ENCODE peak calls at places on chromosomes 6 and 20, in five cellular contexts. I, C, Z, T and U are unnamed samples. For H3K4me1 and H3K36me3, the result is how much of the 10 kb centered on the place peaks cover.

GRCh38 chr20:53829706-53830521 is 236.3 kb upstream of the ZNF217 start:
- DNase-seq in T (peak), C (peak), I (no peak), Z (no peak), U (no peak)

GRCh38 chr6:75334266-75335040 is 49.9 kb upstream of the TMEM30A start:
- DNase-seq in T (peak), C (peak), Z (no peak), I (no peak), U (no peak)

GRCh38 chr6:145199961-145200360 is 535.4 kb downstream of the EPM2A start:
- DNase-seq in I (no peak), C (peak), T (no peak), Z (no peak), U (no peak)

GRCh38 chr6:149856256-149856994 is 7.7 kb downstream of the LRP11 start:
- DNase-seq in I (no peak), C (peak), T (no peak), Z (no peak), U (no peak)

GRCh38 chr6:165675120-165675519 is 12.1 kb upstream of the PDE10A start:
- DNase-seq in I (no peak), T (no peak), Z (no peak), C (no peak), U (no peak)

GRCh38 chr6:70669133-70669532 is 1.4 kb downstream of the SMAP1 start:
- DNase-seq in C (peak), Z (no peak), I (no peak), T (no peak), U (no peak)

GRCh38 chr6:52284131-52284459 is 447 bp downstream of the MCM3 start:
- DNase-seq in I (no peak), Z (no peak), T (peak), C (peak), U (peak)

GRCh38 chr6:94636780-94637385 is 940.5 kb upstream of the MANEA start:
- DNase-seq in I (no peak), Z (no peak), T (peak), C (no peak), U (no peak)

GRCh38 chr6:157054531-157054979 is 268.8 kb downstream of the TMEM242 start:
- DNase-seq in T (no peak), Z (no peak), I (peak), C (no peak), U (no peak)

GRCh38 chr6:29965873-29966601 is 23.7 kb downstream of the HLA-A start:
- DNase-seq in Z (peak), T (peak), I (peak), C (peak), U (peak)

GRCh38 chr20:23963941-23964340 is 24.6 kb downstream of the GGTLC1 start:
- DNase-seq in T (no peak), C (no peak), I (no peak), Z (no peak), U (no peak)

GRCh38 chr6:100470721-100471120 is 6.0 kb upstream of the SIM1 start:
- DNase-seq in Z (no peak), T (no peak), C (peak), I (no peak), U (no peak)

GRCh38 chr20:50284811-50285375 is 94.3 kb downstream of the CEBPB start:
- DNase-seq in C (peak), T (no peak), Z (no peak), I (no peak), U (no peak)

GRCh38 chr6:139475231-139475630 is 100.8 kb upstream of the CITED2 start:
- DNase-seq in I (no peak), Z (no peak), T (no peak), C (no peak), U (no peak)

GRCh38 chr20:7161690-7162089 is 394.2 kb downstream of the BMP2 start:
- DNase-seq in I (no peak), T (peak), Z (no peak), C (peak), U (no peak)

GRCh38 chr6:142913511-142914047 is 31.4 kb downstream of the HIVEP2 start:
- DNase-seq in C (no peak), I (peak), T (no peak), Z (no peak), U (no peak)

GRCh38 chr6:52089758-52090348 is 2.4 kb upstream of the PKHD1 start:
- DNase-seq in C (peak), I (no peak), Z (no peak), T (no peak), U (no peak)

GRCh38 chr20:62723351-62723750 is 14.7 kb downstream of the NTSR1 start:
- DNase-seq in T (no peak), Z (peak), C (no peak), I (no peak), U (no peak)

GRCh38 chr6:43842231-43842794 is 72.3 kb downstream of the VEGFA start:
- DNase-seq in C (peak), Z (no peak), I (no peak), T (no peak), U (no peak)

GRCh38 chr6:95233879-95234278 is 343.5 kb upstream of the MANEA start:
- DNase-seq in T (no peak), Z (no peak), C (no peak), I (no peak), U (no peak)

GRCh38 chr6:80767808-80768207 is 661.3 kb downstream of the BCKDHB start:
- DNase-seq in I (no peak), Z (no peak), C (peak), T (peak), U (no peak)

GRCh38 chr20:373171-373890 is 7.2 kb upstream of the TRIB3 start:
- DNase-seq in Z (no peak), T (peak), C (peak), I (no peak), U (peak)

GRCh38 chr20:23096986-23097520 is 10.9 kb upstream of the CD93 start:
- DNase-seq in T (no peak), Z (no peak), C (no peak), I (no peak), U (no peak)

GRCh38 chr6:136225496-136225895 is 24.6 kb downstream of the MTFR2 start:
- DNase-seq in I (no peak), C (peak), Z (no peak), T (no peak), U (no peak)

DNA sequence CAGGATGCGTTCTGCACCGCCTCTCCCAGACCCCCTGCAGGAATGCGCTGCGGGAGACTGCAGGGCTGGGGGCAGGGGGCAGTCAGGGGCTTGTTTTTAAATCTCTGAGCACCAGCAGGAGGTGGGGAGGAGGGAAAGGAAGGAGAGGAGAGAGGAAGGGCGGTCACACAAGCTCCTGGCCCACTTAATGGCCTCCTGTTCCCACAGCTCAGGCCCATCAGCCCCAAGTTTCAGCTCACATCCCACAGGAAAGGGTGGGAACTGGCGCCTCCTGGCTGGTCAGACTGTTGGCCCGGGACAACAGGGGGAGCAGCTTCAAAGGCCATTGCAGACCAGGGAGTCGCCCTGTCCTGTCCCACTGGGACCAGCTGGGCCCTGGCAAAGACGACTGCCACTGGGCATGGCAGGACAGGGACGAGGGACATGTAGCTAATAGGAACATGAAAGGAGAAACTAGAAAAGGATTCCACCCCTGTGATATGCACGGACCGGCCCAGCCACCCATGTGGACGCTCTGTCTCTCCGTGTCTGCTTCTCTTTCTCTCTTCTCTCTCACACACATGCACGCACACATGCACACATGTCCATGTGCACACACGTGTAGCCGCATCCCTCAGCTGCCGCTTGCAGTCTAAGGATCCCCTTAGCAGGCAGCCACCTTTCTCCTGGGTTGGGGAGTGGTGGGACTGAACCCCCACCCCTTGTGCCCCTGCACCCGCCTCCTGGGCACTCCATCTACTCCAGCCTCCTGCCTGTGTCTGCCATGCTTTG is 34.6 kb downstream of the TFEB start:
- DNase-seq in I (no peak), Z (no peak), C (no peak), T (no peak), U (no peak)
- H3K4me1 ChIP-seq in I (under half), Z (under half), C (under half), T (under half), U (under half)

DNA sequence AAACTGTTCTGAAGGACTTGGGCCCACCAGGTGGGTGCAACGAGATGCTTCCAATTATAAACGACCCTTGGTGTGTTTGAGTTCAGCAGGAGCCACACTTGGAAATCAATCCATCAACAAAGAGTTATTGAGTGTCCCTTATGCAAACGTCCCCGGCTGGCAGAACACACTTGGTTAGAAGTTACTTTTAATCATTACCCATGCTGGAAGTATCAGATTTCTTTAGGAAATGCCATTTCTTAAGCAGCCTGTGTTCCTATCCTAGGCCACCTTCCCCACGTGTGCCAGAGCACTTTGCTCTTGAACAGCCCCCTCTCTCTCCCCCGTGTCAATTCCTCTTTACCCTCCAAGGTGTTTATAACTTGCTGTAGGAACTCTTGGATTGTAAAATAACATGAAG is 37.7 kb upstream of the ZNF831 start:
- DNase-seq in T (no peak), I (no peak), Z (no peak), C (no peak), U (no peak)
- H3K27ac ChIP-seq in T (no peak), I (no peak), Z (no peak), C (no peak), U (no peak)

GRCh38 chr20:3189561-3190131 is 14.8 kb downstream of the DDRGK1 start:
- DNase-seq in Z (no peak), T (no peak), C (no peak), I (no peak), U (no peak)
- H3K36me3 ChIP-seq in Z (half or more), T (under half), C (under half), I (under half), U (under half)

GRCh38 chr6:15303162-15303919 is 57.5 kb downstream of the JARID2 start:
- DNase-seq in Z (no peak), T (no peak), I (no peak), C (no peak), U (no peak)

GRCh38 chr6:15299430-15300131 is 53.7 kb downstream of the JARID2 start:
- DNase-seq in C (peak), I (no peak), T (no peak), Z (peak), U (no peak)

GRCh38 chr6:15304337-15305078 is 58.6 kb downstream of the JARID2 start:
- DNase-seq in Z (no peak), C (no peak), I (no peak), T (no peak), U (no peak)

GRCh38 chr6:15303920-15304291 is 58.0 kb downstream of the JARID2 start:
- DNase-seq in T (no peak), C (no peak), Z (no peak), I (no peak), U (no peak)

GRCh38 chr6:15301179-15302006 is 55.5 kb downstream of the JARID2 start:
- DNase-seq in Z (no peak), T (no peak), C (no peak), I (no peak), U (no peak)
- H3K4me1 ChIP-seq in Z (half or more), T (under half), C (under half), I (under half), U (under half)

DNA sequence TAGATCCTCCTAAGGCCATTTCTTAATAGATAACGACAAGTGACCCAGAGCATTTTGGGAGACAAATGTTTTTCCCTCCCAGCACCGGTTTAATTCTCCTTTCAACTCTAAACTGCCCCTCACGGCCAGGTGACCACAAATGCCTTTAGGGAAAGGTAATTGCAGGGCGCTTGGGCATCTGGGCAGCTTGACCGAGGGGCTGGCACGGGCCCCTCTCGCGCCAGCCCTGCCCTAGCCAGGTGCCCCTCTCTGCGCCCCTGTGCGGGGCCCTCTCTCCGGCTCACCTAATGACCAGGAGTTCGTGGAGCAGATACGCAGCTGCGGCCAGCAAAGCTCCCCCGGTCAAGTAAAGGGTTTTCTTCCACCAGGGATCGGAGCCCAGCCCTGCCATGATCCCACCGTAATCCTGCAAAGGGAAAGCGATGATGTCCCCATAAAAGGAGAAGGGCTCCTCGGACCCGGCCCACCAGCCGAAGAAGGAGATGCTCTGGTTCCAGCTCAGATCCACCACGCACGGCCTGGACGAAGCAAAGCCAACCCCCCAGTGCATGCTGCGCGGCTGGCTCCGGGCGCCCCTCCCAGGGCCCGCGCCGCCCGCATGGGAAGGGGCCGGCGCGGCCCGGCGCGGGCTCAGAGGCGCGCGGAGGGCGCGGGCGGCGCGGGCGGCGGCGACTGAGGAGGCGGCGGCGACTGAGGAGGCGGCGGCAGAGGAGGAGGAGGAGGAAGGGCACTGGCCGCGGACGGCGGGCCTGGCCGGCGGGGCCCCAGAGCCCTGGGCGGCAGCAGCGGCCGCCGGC is 453 bp downstream of the FAXC start:
- DNase-seq in Z (no peak), I (no peak), C (no peak), T (peak), U (no peak)
- H3K27ac ChIP-seq in Z (peak), I (no peak), C (no peak), T (no peak), U (no peak)

DNA sequence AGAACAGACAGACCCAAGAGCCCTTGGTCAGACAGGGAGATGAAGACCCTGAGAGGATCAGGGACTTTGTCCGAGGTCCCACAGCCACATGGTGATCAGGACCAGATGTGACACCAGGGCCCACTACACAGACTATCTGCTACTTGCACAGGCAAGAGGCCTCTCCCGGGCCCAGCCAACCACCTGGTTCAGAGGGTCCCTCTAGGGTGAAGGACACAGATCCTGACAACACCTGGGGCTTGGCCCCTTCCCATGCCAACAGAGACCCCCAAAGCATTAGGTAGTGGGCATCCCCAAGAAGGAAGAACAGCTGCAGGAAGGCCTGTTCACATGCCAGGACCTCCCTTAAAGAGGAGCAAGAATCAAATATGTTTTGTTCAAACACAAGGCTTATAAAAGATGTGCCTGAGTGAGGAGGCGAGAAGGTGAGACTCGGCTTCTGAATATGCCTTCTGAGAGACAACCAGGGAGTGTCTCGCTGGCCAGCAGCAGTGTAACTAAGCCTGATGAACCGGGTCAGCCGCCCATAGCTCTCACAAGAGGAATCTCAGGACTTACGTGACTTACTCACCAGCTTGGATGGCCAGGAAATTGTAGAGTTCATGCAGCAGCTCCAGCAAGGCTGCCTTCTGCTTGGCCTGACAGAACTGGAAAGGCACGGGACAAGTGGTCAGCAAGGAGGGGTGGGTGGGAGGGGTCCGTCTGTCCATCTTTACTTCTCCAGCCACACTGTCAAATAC is 5.0 kb downstream of the LEMD2 start:
- DNase-seq in I (no peak), C (peak), Z (no peak), T (no peak), U (no peak)
- H3K36me3 ChIP-seq in I (under half), C (under half), Z (half or more), T (half or more), U (under half)

GRCh38 chr20:46354207-46354555 is 45.9 kb upstream of the CDH22 start:
- DNase-seq in C (no peak), T (no peak), I (no peak), Z (no peak), U (no peak)
- H3K4me1 ChIP-seq in C (under half), T (under half), I (under half), Z (under half), U (under half)